ENCODE peak calls at places on chromosomes 3 and 15, in four cellular contexts. T is mesendoderm; K is CD8-positive, alpha-beta memory T cell; E is mesenchymal stem cell. C is an unnamed sample.

GRCh38 chr3:149015383-149015782 is 24.0 kb downstream of the GYG1 start:
- DNase-seq in T (no peak), K (no peak), E (no peak), C (no peak)

GRCh38 chr3:147395975-147396708 is 10.2 kb downstream of the ZIC4 start:
- DNase-seq in T (peak), K (no peak), E (no peak), C (no peak)

GRCh38 chr15:66394472-66394871 is 7.8 kb downstream of the MAP2K1 start:
- DNase-seq in T (no peak), K (no peak), E (no peak), C (no peak)

GRCh38 chr3:64163019-64163754 is 62.1 kb downstream of the PRICKLE2 start:
- DNase-seq in T (no peak), K (no peak), E (no peak), C (no peak)

GRCh38 chr3:183579967-183580720 is 24.6 kb upstream of the KLHL6 start:
- DNase-seq in T (no peak), K (no peak), E (no peak), C (no peak)

GRCh38 chr15:29680806-29681485 is 141.3 kb downstream of the TJP1 start:
- DNase-seq in T (no peak), K (no peak), E (no peak), C (no peak)

GRCh38 chr3:15256861-15257341 is 50.9 kb downstream of the CAPN7 start:
- DNase-seq in T (no peak), K (no peak), E (no peak), C (no peak)

GRCh38 chr3:49013738-49014660 is 4.4 kb downstream of the DALRD3 start:
- DNase-seq in T (peak), K (no peak), E (peak), C (no peak)

GRCh38 chr3:59212128-59212764 is 162.4 kb upstream of the CFAP20DC start:
- DNase-seq in T (peak), K (no peak), E (peak), C (peak)

GRCh38 chr3:102000620-102001209 is 151.4 kb downstream of the NFKBIZ start:
- DNase-seq in T (no peak), K (no peak), E (no peak), C (no peak)

GRCh38 chr3:67655364-67656121 is 1.1 kb upstream of the SUCLG2 start:
- DNase-seq in T (no peak), K (peak), E (no peak), C (peak)

GRCh38 chr3:153159771-153160397 is 2.1 kb upstream of the RAP2B start:
- DNase-seq in T (no peak), K (no peak), E (no peak), C (no peak)

GRCh38 chr3:107598926-107599754 is 76.4 kb downstream of the BBX start:
- DNase-seq in T (peak), K (no peak), E (peak), C (peak)

GRCh38 chr15:57527382-57528091 is 64.2 kb upstream of the MYZAP start:
- DNase-seq in T (peak), K (no peak), E (peak), C (peak)

GRCh38 chr3:46239301-46239938 is 2.8 kb upstream of the CCR3 start:
- DNase-seq in T (no peak), K (no peak), E (no peak), C (no peak)

GRCh38 chr3:31962801-31963205 is 18.3 kb downstream of the OSBPL10 start:
- DNase-seq in T (no peak), K (no peak), E (peak), C (peak)

GRCh38 chr3:101010316-101010715 is 17.1 kb upstream of the ABI3BP start:
- DNase-seq in T (no peak), K (no peak), E (no peak), C (no peak)

GRCh38 chr3:152486364-152486763 is 217.6 kb downstream of the MBNL1 start:
- DNase-seq in T (no peak), K (no peak), E (no peak), C (no peak)

GRCh38 chr3:37753428-37753827 is 108.3 kb upstream of the CTDSPL start:
- DNase-seq in T (no peak), K (no peak), E (no peak), C (no peak)

GRCh38 chr3:37703633-37704032 is 158.0 kb upstream of the CTDSPL start:
- DNase-seq in T (no peak), K (no peak), E (peak), C (no peak)

GRCh38 chr3:31094048-31094447 is 199.6 kb upstream of the GADL1 start:
- DNase-seq in T (no peak), K (no peak), E (no peak), C (no peak)

GRCh38 chr3:98807565-98807964 is 44.4 kb downstream of the ST3GAL6 start:
- DNase-seq in T (no peak), K (no peak), E (no peak), C (no peak)

GRCh38 chr15:90912770-90913075 is 9.6 kb downstream of the MAN2A2 start:
- DNase-seq in T (no peak), K (no peak), E (no peak), C (no peak)

GRCh38 chr3:66432041-66432766 is 68.6 kb downstream of the LRIG1 start:
- DNase-seq in T (no peak), K (no peak), E (no peak), C (no peak)

GRCh38 chr15:75061272-75061671 is 37.9 kb downstream of the PPCDC start:
- DNase-seq in T (no peak), K (no peak), E (peak), C (no peak)

DNA sequence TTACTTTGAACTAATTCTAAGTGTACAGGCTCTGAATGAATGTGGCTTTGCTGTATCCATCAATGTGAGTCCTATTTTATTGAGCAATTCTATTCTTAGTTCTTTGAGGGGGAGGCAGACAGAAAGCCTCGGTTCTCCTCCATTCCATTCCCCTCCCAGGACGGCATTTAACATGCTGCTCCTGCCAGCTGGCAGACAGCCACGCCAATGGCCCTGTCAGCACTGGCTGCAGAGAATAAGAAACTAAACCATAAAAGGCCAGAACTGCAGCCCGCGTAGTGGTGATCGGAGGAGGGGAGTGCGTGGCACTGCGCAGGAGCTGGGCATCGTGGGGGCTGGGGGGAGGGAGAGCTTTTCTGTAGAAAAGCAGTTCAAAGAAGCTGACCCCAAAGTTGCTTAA is 76.0 kb upstream of the HACD2 start:
- DNase-seq in T (no peak), K (no peak), E (peak), C (no peak)
- H3K27ac ChIP-seq in T (no peak), K (no peak), E (peak), C (no peak)

DNA sequence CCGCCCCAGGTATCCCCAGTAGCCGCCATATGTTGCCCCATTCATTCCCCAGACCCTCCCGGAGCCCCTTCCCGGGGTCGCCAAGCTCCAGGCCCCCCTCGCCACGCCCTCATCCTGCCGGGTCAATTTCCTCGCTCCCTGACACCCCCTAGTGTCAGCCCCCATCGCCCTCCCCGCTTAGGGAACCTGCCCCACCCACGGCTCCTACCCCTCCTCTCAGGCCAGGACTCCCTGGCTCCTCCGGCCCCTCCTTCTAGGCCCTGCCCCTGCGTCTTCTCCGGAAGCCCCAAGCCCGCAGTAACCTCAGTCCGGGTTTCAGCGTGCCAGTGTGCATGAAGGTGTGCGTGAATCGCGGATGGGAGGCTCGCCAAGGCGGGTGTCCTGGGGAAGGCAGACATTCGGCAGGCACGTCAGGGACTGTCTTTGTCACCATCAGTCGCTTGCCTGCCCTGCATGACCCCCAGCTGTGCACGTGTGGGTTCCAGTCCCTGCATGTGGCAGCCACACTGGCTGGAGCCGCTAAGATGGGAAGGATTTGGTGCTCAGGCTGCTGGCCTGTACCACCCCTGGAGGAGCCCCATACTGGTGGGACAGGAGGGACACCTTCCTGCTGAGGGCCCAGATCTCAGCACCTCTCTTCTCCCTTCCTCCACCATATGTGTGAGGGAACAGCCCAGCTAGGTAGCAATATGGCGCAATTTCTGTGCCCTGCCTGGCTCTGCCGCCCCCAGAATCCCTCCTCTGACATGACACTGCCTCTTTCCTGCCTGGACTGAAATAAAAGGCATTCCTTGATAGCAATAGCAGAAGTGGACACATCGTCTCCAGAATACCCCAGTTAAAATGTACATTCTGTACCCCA is 704 bp downstream of the DISP2 start:
- DNase-seq in T (peak), K (peak), E (no peak), C (no peak)
- H3K4me3 ChIP-seq in T (peak), K (peak), E (peak), C (peak)

GRCh38 chr15:89807689-89808088 is 7.0 kb downstream of the ANPEP start:
- DNase-seq in T (no peak), K (no peak), E (no peak), C (no peak)

GRCh38 chr15:89806217-89806564 is 8.5 kb downstream of the ANPEP start:
- DNase-seq in T (no peak), K (no peak), E (no peak), C (no peak)

GRCh38 chr15:89805241-89806216 is 9.1 kb downstream of the ANPEP start:
- DNase-seq in T (no peak), K (no peak), E (no peak), C (no peak)

GRCh38 chr15:89808160-89808870 is 6.3 kb downstream of the ANPEP start:
- DNase-seq in T (no peak), K (no peak), E (no peak), C (no peak)

DNA sequence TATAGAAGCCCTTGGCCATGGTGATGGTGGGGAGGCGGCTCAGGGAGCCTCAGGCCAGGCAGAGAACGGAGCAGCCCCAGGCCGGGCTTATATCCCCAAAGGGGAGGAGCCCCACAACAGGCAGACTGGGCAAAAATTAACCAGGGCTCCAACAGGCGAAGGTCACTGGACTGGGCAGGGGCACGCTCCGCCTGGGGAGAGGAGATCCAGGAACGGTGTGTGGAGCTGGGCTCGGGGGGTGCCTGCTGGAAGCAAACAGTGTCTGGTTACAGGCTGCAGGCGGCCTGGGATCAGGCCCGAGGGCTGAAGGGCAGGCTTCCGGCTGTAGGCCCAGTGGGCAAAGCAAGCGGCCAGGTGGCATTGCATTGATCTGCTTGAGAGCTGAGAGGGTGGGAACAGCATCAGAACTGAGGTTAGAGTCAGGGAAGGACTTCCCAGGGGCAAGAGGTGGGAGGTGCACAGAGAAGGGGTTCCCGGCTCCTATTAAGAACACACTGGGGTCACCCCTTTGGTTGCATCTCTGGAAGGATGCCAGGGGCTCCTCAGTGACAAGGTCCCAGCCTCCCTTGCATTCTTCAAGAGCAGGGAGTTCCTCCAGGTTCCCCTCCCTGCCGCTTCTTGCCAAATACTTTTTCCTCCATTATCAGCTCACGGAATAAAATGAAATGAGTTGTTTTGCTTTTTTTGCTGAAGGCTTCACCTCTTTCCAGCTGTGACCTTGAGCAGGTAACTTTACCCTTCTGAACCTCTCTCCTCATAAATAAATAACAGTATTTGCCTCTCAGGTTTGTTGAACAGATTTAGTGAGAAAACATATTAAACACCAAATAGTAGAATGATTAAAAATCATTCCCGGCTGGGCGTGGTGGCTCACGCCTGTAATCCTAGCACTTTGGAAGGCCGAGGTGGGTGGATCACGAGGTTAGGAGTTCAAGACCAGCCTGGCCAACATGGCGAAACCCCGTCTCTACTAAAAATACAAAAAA is 7.8 kb downstream of the ANPEP start:
- DNase-seq in T (no peak), K (no peak), E (no peak), C (no peak)
- H3K27ac ChIP-seq in T (no peak), K (no peak), E (no peak), C (no peak)

DNA sequence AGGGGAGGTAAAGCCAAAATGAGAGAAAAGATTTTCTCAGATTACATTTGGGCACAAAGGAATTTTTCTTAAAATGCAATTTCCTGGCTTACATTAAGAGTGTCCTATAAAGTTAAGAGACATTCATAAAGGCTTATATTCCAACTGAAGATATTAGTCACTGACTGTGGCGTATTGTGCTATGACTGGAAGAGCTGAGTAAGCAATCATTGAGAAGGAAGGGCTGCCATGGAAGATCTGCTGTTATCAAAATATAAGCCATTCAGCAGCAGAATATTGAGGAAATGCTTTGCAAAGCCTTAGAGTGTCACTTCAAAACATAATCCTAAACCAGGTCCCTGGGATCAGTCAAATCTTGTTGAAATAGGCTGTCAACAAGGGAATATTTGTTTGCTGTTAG is 593.9 kb downstream of the TUSC7 start:
- DNase-seq in T (no peak), K (no peak), E (no peak), C (no peak)
- H3K4me3 ChIP-seq in T (no peak), K (no peak), E (no peak), C (no peak)

GRCh38 chr15:69881310-69881660 is 216.4 kb downstream of the TLE3 start:
- DNase-seq in T (no peak), K (no peak), E (no peak), C (no peak)

GRCh38 chr15:69881760-69882159 is 216.0 kb downstream of the TLE3 start:
- DNase-seq in T (no peak), K (no peak), E (no peak), C (no peak)

GRCh38 chr15:69883306-69883705 is 214.4 kb downstream of the TLE3 start:
- DNase-seq in T (no peak), K (no peak), E (no peak), C (no peak)

GRCh38 chr15:69876556-69876955 is 221.2 kb downstream of the TLE3 start:
- DNase-seq in T (no peak), K (no peak), E (no peak), C (no peak)

GRCh38 chr15:69880616-69881309 is 217.0 kb downstream of the TLE3 start:
- DNase-seq in T (no peak), K (no peak), E (no peak), C (no peak)
- H3K27ac ChIP-seq in T (no peak), K (no peak), E (no peak), C (no peak)

DNA sequence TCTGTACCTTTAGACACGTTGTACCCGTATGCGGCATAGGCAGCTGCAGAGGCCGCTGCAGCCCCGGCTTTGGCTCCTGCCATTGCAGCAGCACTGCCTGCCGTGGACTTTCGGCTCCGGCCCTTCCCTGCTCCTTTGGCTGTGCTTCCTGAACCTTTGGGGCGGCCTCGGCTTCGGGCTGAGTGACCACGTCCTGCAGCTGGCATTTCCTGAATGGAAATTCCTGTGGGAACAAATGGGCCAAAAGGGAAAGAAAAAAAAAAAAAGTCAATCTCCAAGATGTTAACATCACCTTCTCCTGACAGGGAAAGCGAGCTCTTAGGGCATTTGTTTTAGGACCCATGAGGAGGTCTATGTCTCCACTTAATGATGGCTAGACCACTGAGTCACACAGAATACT is 29.6 kb downstream of the CHAC1 start:
- DNase-seq in T (no peak), K (no peak), E (peak), C (no peak)
- H3K4me3 ChIP-seq in T (no peak), K (no peak), E (no peak), C (no peak)

DNA sequence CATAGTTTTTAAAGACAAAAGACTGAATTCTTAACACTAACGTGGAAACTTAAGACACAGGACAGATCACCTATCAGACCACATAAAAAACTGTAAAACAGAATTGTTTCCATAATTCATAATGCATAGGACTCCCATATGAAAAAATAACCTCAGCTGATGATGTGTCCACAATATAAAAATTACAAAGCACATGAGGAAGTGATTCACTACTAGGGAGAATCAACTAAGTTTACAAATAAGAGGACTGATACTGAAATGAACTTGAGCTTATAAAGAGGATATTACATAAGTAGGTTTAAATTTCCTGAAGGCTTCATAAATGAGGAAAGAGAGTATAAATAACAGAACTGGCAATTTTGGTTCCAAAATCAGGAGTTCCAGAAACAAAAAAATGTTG is 111.8 kb downstream of the SAMMSON start:
- DNase-seq in T (no peak), K (no peak), E (no peak), C (no peak)
- H3K27ac ChIP-seq in T (no peak), K (no peak), E (no peak), C (no peak)

GRCh38 chr15:85622432-85622831 is 172.3 kb downstream of the KLHL25 start:
- DNase-seq in T (no peak), K (no peak), E (peak), C (no peak)
- H3K4me3 ChIP-seq in T (no peak), K (no peak), E (no peak), C (no peak)

GRCh38 chr3:141303481-141304223 is 64.7 kb upstream of the ZBTB38 start:
- DNase-seq in T (peak), K (peak), E (peak), C (peak)
- H3K27ac ChIP-seq in T (no peak), K (no peak), E (no peak), C (no peak)

C was measured in naive thymus-derived CD4-positive, alpha-beta T cell.